ENCODE peak calls at places on chromosome 18, in six cellular contexts. One of them, this sample, is unnamed.
A peak's percentile ranks its signal among the peaks of the same experiment; 100 is the strongest.

GRCh38 chr18:10234912-10235439 is 219.5 kb upstream of the APCDD1 start:
- DNase-seq in K562: no peak
- DNase-seq in GM12891: no peak
- DNase-seq in HepG2: no peak
- DNase-seq in H1: no peak
- DNase-seq in GM12878: no peak
- DNase-seq in this sample: no peak

GRCh38 chr18:13617826-13618515 is 108.4 kb downstream of the FAM210A start:
- DNase-seq in K562: no peak
- DNase-seq in GM12891: no peak
- DNase-seq in HepG2: no peak
- DNase-seq in H1: no peak
- DNase-seq in GM12878: no peak
- DNase-seq in this sample: no peak

GRCh38 chr18:42364042-42364441 is 409.0 kb downstream of the PIK3C3 start:
- DNase-seq in K562: no peak
- DNase-seq in GM12891: no peak
- DNase-seq in HepG2: peak; percentile 70
- DNase-seq in H1: no peak
- DNase-seq in GM12878: no peak
- DNase-seq in this sample: no peak

GRCh38 chr18:76491801-76492668 is 3.0 kb downstream of the ZNF516 start:
- DNase-seq in K562: no peak
- DNase-seq in GM12891: no peak
- DNase-seq in HepG2: no peak
- DNase-seq in H1: no peak
- DNase-seq in GM12878: no peak
- DNase-seq in this sample: no peak

GRCh38 chr18:10927290-10927979 is 221.9 kb downstream of the PIEZO2 start:
- DNase-seq in K562: no peak
- DNase-seq in GM12891: no peak
- DNase-seq in HepG2: no peak
- DNase-seq in H1: no peak
- DNase-seq in GM12878: no peak
- DNase-seq in this sample: no peak

GRCh38 chr18:78085241-78086185 is 835.9 kb downstream of the GALR1 start:
- DNase-seq in K562: no peak
- DNase-seq in GM12891: no peak
- DNase-seq in HepG2: no peak
- DNase-seq in H1: no peak
- DNase-seq in GM12878: no peak
- DNase-seq in this sample: no peak

GRCh38 chr18:28594034-28594433 is 417.1 kb upstream of the CDH2 start:
- DNase-seq in K562: no peak
- DNase-seq in GM12891: no peak
- DNase-seq in HepG2: no peak
- DNase-seq in H1: no peak
- DNase-seq in GM12878: no peak
- DNase-seq in this sample: no peak

GRCh38 chr18:3985664-3986063 is 469.4 kb downstream of the DLGAP1 start:
- DNase-seq in K562: no peak
- DNase-seq in GM12891: no peak
- DNase-seq in HepG2: no peak
- DNase-seq in H1: no peak
- DNase-seq in GM12878: no peak
- DNase-seq in this sample: no peak

GRCh38 chr18:50203801-50204604 is 9.1 kb upstream of the MYO5B start:
- DNase-seq in K562: peak; percentile 9
- DNase-seq in GM12891: no peak
- DNase-seq in HepG2: peak; percentile 46
- DNase-seq in H1: no peak
- DNase-seq in GM12878: no peak
- DNase-seq in this sample: no peak

GRCh38 chr18:57784034-57784815 is 18.9 kb downstream of the ATP8B1 start:
- DNase-seq in K562: no peak
- DNase-seq in GM12891: no peak
- DNase-seq in HepG2: peak; percentile 43
- DNase-seq in H1: no peak
- DNase-seq in GM12878: no peak
- DNase-seq in this sample: no peak

GRCh38 chr18:56146565-56146964 is 491.8 kb downstream of the TXNL1 start:
- DNase-seq in K562: no peak
- DNase-seq in GM12891: no peak
- DNase-seq in HepG2: no peak
- DNase-seq in H1: no peak
- DNase-seq in GM12878: no peak
- DNase-seq in this sample: no peak

GRCh38 chr18:48321121-48321520 is 88.1 kb downstream of the ZBTB7C start:
- DNase-seq in K562: no peak
- DNase-seq in GM12891: no peak
- DNase-seq in HepG2: no peak
- DNase-seq in H1: no peak
- DNase-seq in GM12878: no peak
- DNase-seq in this sample: no peak

GRCh38 chr18:1806884-1807615 is 764.3 kb downstream of the METTL4 start:
- DNase-seq in K562: no peak
- DNase-seq in GM12891: no peak
- DNase-seq in HepG2: no peak
- DNase-seq in H1: no peak
- DNase-seq in GM12878: no peak
- DNase-seq in this sample: no peak

GRCh38 chr18:76145968-76146367 is 349.1 kb downstream of the ZNF516 start:
- DNase-seq in K562: no peak
- DNase-seq in GM12891: no peak
- DNase-seq in HepG2: no peak
- DNase-seq in H1: no peak
- DNase-seq in GM12878: no peak
- DNase-seq in this sample: no peak

GRCh38 chr18:78890388-78890787 is 89.2 kb upstream of the SALL3 start:
- DNase-seq in K562: no peak
- DNase-seq in GM12891: no peak
- DNase-seq in HepG2: no peak
- DNase-seq in H1: no peak
- DNase-seq in GM12878: no peak
- DNase-seq in this sample: no peak

GRCh38 chr18:9665311-9665710 is 42.8 kb upstream of the RAB31 start:
- DNase-seq in K562: no peak
- DNase-seq in GM12891: no peak
- DNase-seq in HepG2: peak; percentile 13
- DNase-seq in H1: no peak
- DNase-seq in GM12878: no peak
- DNase-seq in this sample: no peak

GRCh38 chr18:79983793-79984192 is 4.6 kb downstream of the TXNL4A start:
- DNase-seq in K562: no peak
- DNase-seq in GM12891: no peak
- DNase-seq in HepG2: no peak
- DNase-seq in H1: no peak
- DNase-seq in GM12878: no peak
- DNase-seq in this sample: no peak

GRCh38 chr18:47992903-47993302 is 62.4 kb upstream of the SMAD2 start:
- DNase-seq in K562: no peak
- DNase-seq in GM12891: no peak
- DNase-seq in HepG2: no peak
- DNase-seq in H1: no peak
- DNase-seq in GM12878: no peak
- DNase-seq in this sample: no peak

GRCh38 chr18:13530879-13531387 is 195.4 kb downstream of the FAM210A start:
- DNase-seq in K562: no peak
- DNase-seq in GM12891: no peak
- DNase-seq in HepG2: no peak
- DNase-seq in H1: peak; percentile 13
- DNase-seq in GM12878: no peak
- DNase-seq in this sample: no peak

GRCh38 chr18:48975817-48976649 is 25.3 kb upstream of the SMAD7 start:
- DNase-seq in K562: peak; percentile 94
- DNase-seq in GM12891: peak; percentile 79
- DNase-seq in HepG2: no peak
- DNase-seq in H1: no peak
- DNase-seq in GM12878: no peak
- DNase-seq in this sample: peak; percentile 77

GRCh38 chr18:79887181-79888000 is 64.1 kb downstream of the SLC66A2 start:
- DNase-seq in K562: no peak
- DNase-seq in GM12891: peak; percentile 4
- DNase-seq in HepG2: no peak
- DNase-seq in H1: no peak
- DNase-seq in GM12878: no peak
- DNase-seq in this sample: no peak

GRCh38 chr18:74147779-74148542 is at the start of the genes FBXO15 and TIMM21:
- DNase-seq in K562: peak; percentile 83
- DNase-seq in GM12891: peak; percentile 87
- DNase-seq in HepG2: peak; percentile 95
- DNase-seq in H1: peak; percentile 78
- DNase-seq in GM12878: peak; percentile 94
- DNase-seq in this sample: peak; percentile 76
- TF ChIP-seq POLR2A in K562: peak; percentile 81
- TF ChIP-seq POLR2A in GM12891: peak; percentile 78
- TF ChIP-seq POLR2A in HepG2: peak; percentile 64
- TF ChIP-seq POLR2A in H1: no peak
- TF ChIP-seq POLR2A in GM12878: peak; percentile 77
- TF ChIP-seq POLR2A in this sample: peak; percentile 73

DNA sequence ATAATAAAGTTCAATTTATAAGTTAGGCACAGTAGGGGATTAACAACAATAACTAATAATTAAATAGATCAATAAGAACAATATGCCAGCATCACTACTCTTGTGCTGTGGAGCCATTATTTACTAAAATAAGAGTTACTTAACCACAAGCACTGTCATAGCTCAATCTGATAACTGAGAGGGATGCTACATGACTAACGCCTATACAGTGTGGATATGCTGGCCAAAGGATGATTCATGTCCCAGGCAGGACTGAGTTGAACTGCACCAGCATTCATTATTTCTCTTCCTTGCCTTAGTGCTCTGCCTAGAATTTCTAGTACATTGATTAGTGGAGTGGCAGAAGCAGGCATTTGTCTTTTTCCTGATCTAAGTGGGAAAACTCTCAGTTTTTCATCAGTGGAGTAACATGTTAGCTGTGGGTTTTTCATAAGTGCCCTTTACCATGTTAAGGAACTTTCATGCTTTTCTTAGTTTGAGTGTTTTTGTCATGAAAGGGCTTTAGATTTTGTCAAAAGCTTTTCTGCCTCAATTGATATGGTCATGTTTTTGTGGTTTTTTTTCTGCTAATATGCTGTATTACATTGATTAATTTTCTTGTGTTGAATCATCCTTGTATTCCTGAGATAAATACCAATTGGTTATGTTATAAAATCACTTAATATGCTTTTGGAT is 21.7 kb downstream of the KIAA1328 start:
- DNase-seq in K562: no peak
- DNase-seq in GM12891: no peak
- DNase-seq in HepG2: peak; percentile 13
- DNase-seq in H1: no peak
- DNase-seq in GM12878: no peak
- DNase-seq in this sample: no peak
- TF ChIP-seq POLR2AphosphoS5 in K562: no peak
- TF ChIP-seq POLR2AphosphoS5 in GM12891: no peak
- TF ChIP-seq POLR2AphosphoS5 in HepG2: no peak
- TF ChIP-seq POLR2AphosphoS5 in H1: no peak
- TF ChIP-seq POLR2AphosphoS5 in GM12878: no peak
- TF ChIP-seq POLR2AphosphoS5 in this sample: no peak

GRCh38 chr18:6610436-6610835 is 119.1 kb upstream of the ARHGAP28 start:
- DNase-seq in K562: no peak
- DNase-seq in GM12891: no peak
- DNase-seq in HepG2: no peak
- DNase-seq in H1: no peak
- DNase-seq in GM12878: no peak
- DNase-seq in this sample: no peak

GRCh38 chr18:6605115-6605869 is 124.2 kb upstream of the ARHGAP28 start:
- DNase-seq in K562: no peak
- DNase-seq in GM12891: no peak
- DNase-seq in HepG2: no peak
- DNase-seq in H1: no peak
- DNase-seq in GM12878: no peak
- DNase-seq in this sample: no peak

GRCh38 chr18:6609882-6610281 is 119.6 kb upstream of the ARHGAP28 start:
- DNase-seq in K562: no peak
- DNase-seq in GM12891: no peak
- DNase-seq in HepG2: no peak
- DNase-seq in H1: no peak
- DNase-seq in GM12878: no peak
- DNase-seq in this sample: no peak

GRCh38 chr18:6607348-6607747 is 122.2 kb upstream of the ARHGAP28 start:
- DNase-seq in K562: no peak
- DNase-seq in GM12891: no peak
- DNase-seq in HepG2: no peak
- DNase-seq in H1: no peak
- DNase-seq in GM12878: no peak
- DNase-seq in this sample: no peak

DNA sequence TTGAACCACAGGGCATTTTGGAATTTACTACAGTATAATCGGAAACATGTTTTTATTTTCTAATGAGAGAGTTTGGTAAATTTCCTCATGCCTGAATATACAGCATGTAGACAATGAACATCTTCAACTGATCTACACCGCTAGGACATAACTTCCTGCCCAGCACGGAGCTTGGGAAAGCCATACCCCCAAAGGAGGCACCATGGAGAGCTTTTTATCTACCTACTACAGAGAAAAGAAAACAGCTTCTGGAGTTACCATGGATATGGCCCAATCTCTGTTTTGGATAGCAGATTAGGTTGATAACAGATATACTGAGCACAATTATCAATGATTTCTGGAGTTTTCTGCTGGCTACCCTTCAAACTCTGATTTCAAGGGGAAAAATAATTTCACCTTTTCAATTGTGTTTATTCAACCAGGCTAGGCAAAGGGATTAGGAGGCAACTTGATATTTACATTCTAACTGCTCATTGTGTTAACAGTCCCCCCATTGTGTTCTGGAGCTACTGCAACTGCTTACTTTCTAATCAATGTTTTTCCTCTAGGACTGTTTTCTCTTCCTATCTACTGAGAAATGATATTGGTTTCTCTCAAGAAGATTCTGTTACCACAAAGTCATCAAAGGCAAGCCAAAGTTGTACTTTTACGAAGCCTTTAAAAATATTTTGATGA is 123.0 kb upstream of the ARHGAP28 start:
- DNase-seq in K562: no peak
- DNase-seq in GM12891: no peak
- DNase-seq in HepG2: no peak
- DNase-seq in H1: no peak
- DNase-seq in GM12878: no peak
- DNase-seq in this sample: no peak
- TF ChIP-seq TAF1 in K562: no peak
- TF ChIP-seq TAF1 in GM12891: no peak
- TF ChIP-seq TAF1 in HepG2: no peak
- TF ChIP-seq TAF1 in H1: no peak
- TF ChIP-seq TAF1 in GM12878: no peak
- TF ChIP-seq TAF1 in this sample: no peak

DNA sequence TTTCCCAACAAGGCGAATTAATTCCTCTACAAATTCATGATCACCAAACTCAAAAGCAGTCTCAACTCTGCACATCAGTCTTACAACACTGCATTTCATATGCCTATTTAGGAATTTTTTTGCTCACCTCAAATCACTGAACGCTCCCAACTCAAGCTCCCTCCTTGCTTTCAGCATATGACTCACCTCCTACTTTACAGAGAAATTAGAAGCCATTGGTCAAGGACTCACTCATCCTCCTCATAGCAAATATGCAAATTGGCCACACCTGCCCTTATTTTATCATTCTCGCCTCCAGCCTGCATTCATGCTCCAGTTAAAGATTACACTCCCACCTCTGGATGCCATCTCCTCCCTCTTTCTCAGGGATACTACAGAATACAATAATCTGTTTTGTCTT is 148.8 kb downstream of the MBD2 start:
- DNase-seq in K562: no peak
- DNase-seq in GM12891: no peak
- DNase-seq in HepG2: no peak
- DNase-seq in H1: no peak
- DNase-seq in GM12878: no peak
- DNase-seq in this sample: no peak
- TF ChIP-seq POLR2A in K562: no peak
- TF ChIP-seq POLR2A in GM12891: no peak
- TF ChIP-seq POLR2A in HepG2: no peak
- TF ChIP-seq POLR2A in H1: no peak
- TF ChIP-seq POLR2A in GM12878: no peak
- TF ChIP-seq POLR2A in this sample: no peak

This sample was measured in GM12892.